ENCODE peak calls at places on chromosomes 3 and 15, in four cellular contexts. K is GM12891, E is K562, Y is GM12878. A is an unnamed sample.

GRCh38 chr15:40525855-40526254 is 39.0 kb downstream of the CCDC32 start:
- DNase-seq in Y (no peak), K (no peak), E (no peak), A (no peak)

GRCh38 chr15:66737243-66738010 is 35.4 kb downstream of the SMAD6 start:
- DNase-seq in Y (no peak), E (no peak), K (no peak), A (no peak)

GRCh38 chr3:98855811-98856400 is 45.6 kb downstream of the DCBLD2 start:
- DNase-seq in Y (no peak), K (no peak), E (no peak), A (no peak)

GRCh38 chr3:83226751-83227150 is 1465.3 kb upstream of the GBE1 start:
- DNase-seq in E (no peak), Y (no peak), K (no peak), A (no peak)

GRCh38 chr15:68700395-68701123 is 120.1 kb downstream of the ANP32A start:
- DNase-seq in E (no peak), K (no peak), Y (no peak), A (no peak)

GRCh38 chr3:69791919-69792399 is 52.7 kb downstream of the MITF start:
- DNase-seq in E (peak; percentile 40), K (no peak), Y (no peak), A (no peak)

GRCh38 chr3:183766107-183766506 is 59.3 kb downstream of the MAP6D1 start:
- DNase-seq in Y (no peak), E (no peak), K (no peak), A (no peak)

GRCh38 chr15:60417112-60417511 is 19.3 kb upstream of the ANXA2 start:
- DNase-seq in E (peak; percentile 57), Y (no peak), K (no peak), A (no peak)

GRCh38 chr15:64686130-64686735 is 89.2 kb downstream of the RBPMS2 start:
- DNase-seq in Y (no peak), K (no peak), E (peak; percentile 28), A (no peak)

GRCh38 chr15:68781209-68781608 is 39.5 kb downstream of the ANP32A start:
- DNase-seq in K (no peak), Y (no peak), E (no peak), A (peak; percentile 57)

GRCh38 chr15:57395292-57395691 is 19.0 kb downstream of the CGNL1 start:
- DNase-seq in E (no peak), Y (peak; percentile 13), K (no peak), A (no peak)

GRCh38 chr3:166785851-166786250 is 594.2 kb downstream of the ZBBX start:
- DNase-seq in E (no peak), Y (no peak), K (no peak), A (no peak)

GRCh38 chr15:90829942-90830440 is 38.4 kb upstream of the FURIN start:
- DNase-seq in Y (no peak), E (no peak), K (no peak), A (peak; percentile 91)

GRCh38 chr3:81910244-81910852 is 148.9 kb upstream of the GBE1 start:
- DNase-seq in K (peak; percentile 0), E (peak; percentile 34), Y (peak; percentile 21), A (peak; percentile 16)

GRCh38 chr3:143442761-143443477 is 323.3 kb downstream of the CHST2 start:
- DNase-seq in Y (no peak), E (no peak), K (no peak), A (no peak)

GRCh38 chr3:57864853-57865252 is 108.7 kb downstream of the SLMAP start:
- DNase-seq in E (no peak), Y (no peak), K (no peak), A (no peak)

GRCh38 chr3:57224856-57225255 is 2.7 kb upstream of the APPL1 start:
- DNase-seq in Y (no peak), E (no peak), K (no peak), A (no peak)

GRCh38 chr15:25543156-25543555 is 104.3 kb upstream of the UBE3A start:
- DNase-seq in Y (no peak), K (no peak), E (no peak), A (no peak)

GRCh38 chr3:189507856-189508255 is 123.3 kb upstream of the TP63 start:
- DNase-seq in E (no peak), Y (no peak), K (no peak), A (peak; percentile 41)

GRCh38 chr15:48703544-48703943 is 58.0 kb upstream of the FBN1 start:
- DNase-seq in E (no peak), K (no peak), Y (no peak), A (no peak)

GRCh38 chr3:140470211-140470610 is 207.7 kb upstream of the TRIM42 start:
- DNase-seq in Y (no peak), K (no peak), E (no peak), A (no peak)

GRCh38 chr15:37078000-37078399 is 22.3 kb downstream of the MEIS2 start:
- DNase-seq in K (no peak), Y (no peak), E (no peak), A (no peak)

GRCh38 chr15:92019706-92020105 is 166.2 kb downstream of the SLCO3A1 start:
- DNase-seq in K (no peak), E (no peak), Y (no peak), A (no peak)

GRCh38 chr3:135809038-135809437 is 156.5 kb upstream of the PPP2R3A start:
- DNase-seq in K (no peak), Y (no peak), E (no peak), A (no peak)

GRCh38 chr3:72960812-72961518 is 35.6 kb upstream of the PPP4R2 start:
- DNase-seq in E (no peak), K (no peak), Y (no peak), A (peak; percentile 26)

GRCh38 chr15:70077436-70077835 is 20.3 kb downstream of the TLE3 start:
- DNase-seq in Y (no peak), K (no peak), E (no peak), A (no peak)

GRCh38 chr3:169846458-169847193 is 23.1 kb downstream of the LRRC31 start:
- DNase-seq in E (no peak), K (peak; percentile 42), Y (peak; percentile 46), A (no peak)

GRCh38 chr3:50971487-50971924 is 296.8 kb downstream of the DOCK3 start:
- DNase-seq in K (peak; percentile 32), Y (no peak), E (peak; percentile 40), A (peak; percentile 57)

GRCh38 chr3:146155022-146155421 is 6.0 kb downstream of the PLOD2 start:
- DNase-seq in E (no peak), K (no peak), Y (no peak), A (no peak)

DNA sequence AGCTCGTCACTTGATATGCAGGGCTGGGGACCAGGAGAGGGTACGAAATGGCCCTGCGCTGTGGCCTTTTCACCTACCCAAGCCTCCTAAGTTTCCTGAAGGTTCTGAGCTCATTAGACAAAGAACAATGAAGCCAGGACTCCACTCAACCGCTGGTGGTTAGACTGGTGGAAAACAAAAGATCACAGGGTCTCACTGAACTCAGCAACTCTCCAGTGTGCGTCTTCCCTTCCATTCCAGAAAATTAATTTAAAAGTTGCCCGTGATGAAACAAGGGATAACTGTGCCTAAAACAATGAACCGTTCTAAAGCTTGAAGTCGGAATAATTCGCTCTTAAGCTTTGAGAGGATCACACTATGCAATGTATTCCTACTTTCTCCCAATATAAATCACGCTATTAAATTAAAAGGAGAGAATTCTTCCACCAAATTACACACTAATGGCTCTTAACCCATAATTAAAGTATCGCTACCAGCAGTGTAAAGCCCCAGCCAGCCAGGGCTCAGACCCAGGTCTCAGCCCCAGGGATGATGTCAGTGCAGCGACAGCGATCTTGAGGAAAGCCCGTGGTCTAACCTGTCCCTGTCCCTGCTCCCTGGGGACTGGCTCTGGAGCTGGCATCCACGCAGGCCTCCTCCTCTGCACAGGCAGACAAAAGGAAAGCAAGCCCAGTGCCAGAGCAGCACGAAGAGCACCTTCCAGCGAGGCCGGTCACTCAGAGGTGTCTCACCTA is 4.9 kb downstream of the VGLL4 start:
- DNase-seq in K (no peak), Y (no peak), E (no peak), A (no peak)
- TF ChIP-seq SPI1 in K (no peak), Y (no peak), E (no peak), A (no peak)

DNA sequence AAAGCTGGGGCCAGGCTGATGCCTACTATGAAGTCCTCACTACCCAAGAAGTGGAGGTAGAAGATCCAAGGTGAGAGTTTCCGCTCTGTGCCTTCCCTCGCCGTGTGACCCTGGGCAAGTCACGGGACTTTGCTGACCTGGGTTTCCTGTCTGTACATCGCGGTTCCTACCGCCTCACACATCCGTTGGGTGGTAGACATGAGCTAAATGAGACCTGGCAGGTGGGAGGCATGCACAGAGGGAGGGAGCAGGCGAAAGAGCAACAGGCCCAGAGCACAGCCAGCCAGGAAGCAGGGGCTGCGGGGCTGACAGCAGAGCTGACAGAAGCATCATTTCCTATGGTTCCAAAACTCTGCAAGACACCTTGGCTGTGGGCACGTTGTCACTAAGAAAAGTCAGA is 157.3 kb upstream of the BHLHE40 start:
- DNase-seq in Y (no peak), E (no peak), K (no peak), A (no peak)
- TF ChIP-seq SPI1 in Y (no peak), E (no peak), K (no peak), A (no peak)

DNA sequence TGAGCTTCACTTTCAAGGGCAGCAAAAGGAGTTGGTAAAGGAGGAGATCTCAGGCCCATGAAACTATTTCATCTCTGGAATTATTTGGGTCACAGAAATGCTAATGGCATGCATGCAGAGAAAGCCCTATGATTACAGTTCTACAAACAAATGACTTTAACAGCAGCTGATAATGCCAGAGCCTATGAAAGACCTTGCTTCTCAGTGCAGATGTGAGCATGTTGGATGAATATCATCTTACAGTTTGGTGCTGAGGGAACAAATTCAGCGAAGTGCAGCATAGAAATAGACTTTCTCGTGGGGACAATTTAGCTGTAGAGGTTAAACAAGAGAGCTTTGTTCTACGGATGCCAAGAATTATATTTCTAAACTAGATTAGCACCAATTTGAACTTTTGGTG is 27.6 kb downstream of the PTX3 start:
- DNase-seq in Y (no peak), K (no peak), E (no peak), A (no peak)
- TF ChIP-seq SPI1 in Y (no peak), K (no peak), E (no peak), A (no peak)

GRCh38 chr15:33243869-33244268 is 49.4 kb upstream of the FMN1 start:
- DNase-seq in E (no peak), K (no peak), Y (no peak), A (no peak)

GRCh38 chr15:33243393-33243792 is 48.9 kb upstream of the FMN1 start:
- DNase-seq in Y (no peak), K (no peak), E (no peak), A (no peak)

GRCh38 chr15:33242165-33242564 is 47.7 kb upstream of the FMN1 start:
- DNase-seq in Y (no peak), E (no peak), K (no peak), A (no peak)

GRCh38 chr15:33244471-33244870 is 50.0 kb upstream of the FMN1 start:
- DNase-seq in K (no peak), E (no peak), Y (no peak), A (no peak)

GRCh38 chr15:33242669-33243191 is 48.2 kb upstream of the FMN1 start:
- DNase-seq in Y (no peak), E (peak; percentile 15), K (no peak), A (no peak)
- TF ChIP-seq SPI1 in Y (no peak), E (peak; percentile 4), K (peak; percentile 38), A (peak; percentile 30)

DNA sequence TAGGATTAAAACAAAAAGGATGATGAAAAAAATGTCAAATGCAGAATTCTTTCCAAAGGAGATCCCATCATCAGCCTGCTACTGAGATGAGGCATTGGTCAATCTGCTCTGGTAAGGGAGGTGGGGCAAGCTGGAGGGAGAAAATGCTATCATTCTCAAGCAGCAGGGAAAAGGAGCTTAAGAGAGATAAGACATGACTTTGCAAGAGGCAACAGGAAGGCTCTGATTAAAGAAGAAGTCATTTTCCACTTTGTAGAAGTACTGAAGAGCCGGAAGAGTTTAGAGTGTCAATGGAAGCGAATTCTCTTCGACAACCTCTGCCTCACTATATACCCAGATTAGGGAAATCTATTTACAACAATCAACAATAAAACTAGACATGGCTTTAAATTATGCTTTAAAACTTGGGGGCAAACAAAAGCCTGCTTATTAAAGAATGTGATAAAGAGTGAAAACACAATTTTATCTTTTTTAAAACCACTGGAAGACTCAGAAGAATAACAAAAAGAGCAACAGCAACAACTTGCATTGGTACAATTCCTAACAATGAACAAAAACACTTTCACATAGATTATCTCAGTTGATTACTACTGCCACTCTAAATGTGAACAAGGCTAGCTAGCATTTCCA is 81.8 kb upstream of the NANOGP8 start:
- DNase-seq in E (peak; percentile 74), K (no peak), Y (no peak), A (no peak)
- TF ChIP-seq SPI1 in E (peak; percentile 51), K (no peak), Y (no peak), A (no peak)